ENCODE peak calls at places on chromosomes 11 and 22, in eight cellular contexts. B, P, W, A, O, Z, F and L are unnamed samples.

GRCh38 chr22:44596726-44597125 is 98.7 kb upstream of the RTL6 start:
- DNase-seq in B (no peak), P (no peak), W (no peak), A (no peak), O (no peak), Z (no peak), F (no peak), L (no peak)

GRCh38 chr11:67494371-67495233 is 10.6 kb downstream of the PITPNM1 start:
- DNase-seq in B (no peak), P (no peak), W (no peak), A (no peak), O (no peak), Z (no peak), F (no peak), L (no peak)

GRCh38 chr22:24803064-24803542 is 2.9 kb upstream of the SGSM1 start:
- DNase-seq in B (peak), P (peak), W (peak), A (no peak), O (peak), Z (peak), F (peak), L (no peak)

GRCh38 chr11:117826832-117827231 is 2.3 kb upstream of the FXYD2 start:
- DNase-seq in B (peak), P (no peak), W (no peak), A (no peak), O (no peak), Z (no peak), F (no peak), L (no peak)

GRCh38 chr11:47857485-47858168 is 9.5 kb upstream of the NUP160 start:
- DNase-seq in B (no peak), P (no peak), W (no peak), A (no peak), O (no peak), Z (no peak), F (no peak), L (no peak)

GRCh38 chr22:48974443-48975251 is 853.0 kb downstream of the BRD1 start:
- DNase-seq in B (no peak), P (no peak), W (no peak), A (no peak), O (no peak), Z (no peak), F (no peak), L (no peak)

GRCh38 chr11:1384206-1384965 is 5.3 kb upstream of the BRSK2 start:
- DNase-seq in B (no peak), P (no peak), W (no peak), A (no peak), O (no peak), Z (no peak), F (no peak), L (no peak)

GRCh38 chr11:70109006-70109405 is 30.9 kb downstream of the ANO1 start:
- DNase-seq in B (no peak), P (no peak), W (no peak), A (no peak), O (no peak), Z (no peak), F (no peak), L (no peak)

GRCh38 chr11:125514336-125515101 is 18.5 kb upstream of the FEZ1 start:
- DNase-seq in B (peak), P (no peak), W (no peak), A (peak), O (no peak), Z (peak), F (peak), L (no peak)

GRCh38 chr22:46826438-46826837 is 64.0 kb downstream of the TBC1D22A start:
- DNase-seq in B (no peak), P (no peak), W (no peak), A (no peak), O (no peak), Z (no peak), F (no peak), L (no peak)

GRCh38 chr11:84234462-84235202 is 948.5 kb upstream of the CCDC90B start:
- DNase-seq in B (no peak), P (no peak), W (no peak), A (no peak), O (no peak), Z (no peak), F (no peak), L (no peak)

GRCh38 chr11:2099523-2100316 is 39.5 kb downstream of the IGF2 start:
- DNase-seq in B (no peak), P (peak), W (peak), A (no peak), O (no peak), Z (no peak), F (no peak), L (no peak)

GRCh38 chr11:117535870-117536411 is 208.3 kb downstream of the CEP164 start:
- DNase-seq in B (no peak), P (no peak), W (no peak), A (no peak), O (no peak), Z (no peak), F (no peak), L (no peak)

GRCh38 chr11:17775507-17776212 is 41.1 kb downstream of the KCNC1 start:
- DNase-seq in B (no peak), P (no peak), W (no peak), A (no peak), O (no peak), Z (no peak), F (no peak), L (no peak)

DNA sequence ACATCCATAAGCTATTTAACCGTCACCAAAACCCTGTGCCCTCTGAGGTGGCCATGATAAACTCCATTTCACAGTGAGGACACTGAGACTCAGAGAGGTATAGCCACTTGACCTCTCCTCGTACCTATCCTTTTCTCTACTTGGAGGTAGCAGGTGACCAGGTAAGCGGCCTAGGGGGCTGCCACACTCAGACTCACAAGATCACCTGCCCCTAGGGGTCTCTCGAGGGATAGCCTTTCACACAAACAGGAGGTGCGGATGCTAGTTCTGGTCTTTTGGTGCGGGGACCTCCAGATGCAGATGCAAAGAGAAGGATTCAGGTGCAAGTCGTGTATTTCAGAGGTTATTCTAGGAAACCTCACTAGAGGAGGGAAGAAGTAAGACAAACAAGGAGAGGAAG is 14.6 kb downstream of the MS4A18 start:
- DNase-seq in B (no peak), P (no peak), W (no peak), A (no peak), O (no peak), Z (no peak), F (no peak), L (no peak)
- TF ChIP-seq CTCF in B (peak), P (no peak), W (no peak), A (no peak), O (peak), Z (no peak), F (no peak), L (no peak)

DNA sequence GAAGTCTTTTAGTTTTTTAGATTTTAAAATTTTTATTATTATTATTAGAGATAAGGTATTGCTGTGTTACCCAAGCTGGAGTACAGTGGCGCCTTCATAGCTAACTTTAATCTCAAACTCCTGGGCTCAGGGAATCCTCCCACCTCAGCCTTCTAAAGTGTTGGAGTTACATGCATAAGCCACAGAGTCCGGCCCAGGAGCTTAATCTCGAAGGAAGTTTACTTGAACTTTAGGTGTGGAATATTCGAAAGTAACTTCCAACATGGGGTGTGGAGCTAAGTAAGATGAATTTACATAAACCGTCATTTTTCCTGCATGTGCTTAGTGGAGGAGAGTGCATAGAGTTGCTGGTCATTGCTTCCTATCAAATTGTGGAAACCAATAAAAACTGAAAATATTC is 1.4 kb downstream of the ATG13 start:
- DNase-seq in B (no peak), P (no peak), W (no peak), A (no peak), O (no peak), Z (no peak), F (no peak), L (no peak)
- H3K4me3 ChIP-seq in B (peak), P (no peak), W (peak), A (no peak), O (peak), Z (no peak), F (peak), L (peak)

DNA sequence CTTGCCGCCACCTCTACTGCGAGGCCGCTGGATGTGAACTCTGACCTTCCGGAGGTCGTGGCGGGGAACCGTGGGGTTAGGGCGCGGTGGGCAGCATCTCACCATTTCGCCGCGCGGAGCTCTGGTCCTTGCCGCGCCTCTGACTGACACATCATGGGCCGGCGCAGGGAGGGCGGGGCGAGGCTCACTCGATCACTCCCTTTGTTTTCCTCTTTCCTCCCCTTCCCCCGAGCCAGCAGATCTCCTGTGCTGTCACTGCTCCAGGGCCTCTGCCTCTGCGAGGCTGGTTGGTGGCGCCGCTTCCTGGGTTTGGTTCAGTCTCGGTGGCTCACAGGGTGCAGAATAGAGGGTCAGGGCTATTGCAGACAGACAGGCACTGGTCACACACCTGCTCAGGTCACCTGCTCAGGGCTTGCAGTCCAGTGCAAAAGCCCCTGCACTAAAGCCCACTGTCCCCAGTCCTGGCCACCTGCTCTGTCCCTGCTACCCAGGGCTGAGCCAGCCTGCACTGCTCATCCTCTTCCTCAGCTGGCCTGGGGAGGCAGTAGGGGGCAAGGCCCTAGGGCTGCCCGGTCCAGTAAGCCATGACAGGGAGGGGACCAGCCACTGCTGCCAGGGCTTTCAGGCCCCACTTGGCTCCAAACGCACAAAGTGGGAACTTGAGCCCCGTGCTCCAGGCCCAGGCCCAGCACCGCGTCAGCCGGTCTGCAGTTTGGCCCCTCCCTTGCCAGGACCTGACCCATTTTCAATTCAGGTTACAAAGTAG is 36.2 kb downstream of the PISD start:
- DNase-seq in B (no peak), P (peak), W (no peak), A (no peak), O (no peak), Z (no peak), F (peak), L (no peak)
- TF ChIP-seq CTCF in B (no peak), P (no peak), W (no peak), A (no peak), O (no peak), Z (no peak), F (no peak), L (no peak)

GRCh38 chr22:37212174-37212906 is at the start of gene SSTR3:
- DNase-seq in B (no peak), P (no peak), W (peak), A (no peak), O (no peak), Z (no peak), F (no peak), L (no peak)

GRCh38 chr22:37213218-37213855 is 1.1 kb upstream of the SSTR3 start:
- DNase-seq in B (no peak), P (no peak), W (no peak), A (no peak), O (no peak), Z (no peak), F (no peak), L (no peak)

GRCh38 chr22:37210041-37210803 is 2.1 kb downstream of the SSTR3 start:
- DNase-seq in B (no peak), P (no peak), W (no peak), A (no peak), O (no peak), Z (no peak), F (no peak), L (no peak)

GRCh38 chr22:37211075-37211852 is 1.0 kb downstream of the SSTR3 start:
- DNase-seq in B (no peak), P (no peak), W (no peak), A (no peak), O (no peak), Z (no peak), F (no peak), L (no peak)

GRCh38 chr22:37211853-37212173 is 464 bp downstream of the SSTR3 start:
- DNase-seq in B (no peak), P (no peak), W (no peak), A (no peak), O (no peak), Z (no peak), F (no peak), L (no peak)
- H3K4me3 ChIP-seq in B (no peak), P (no peak), W (no peak), A (no peak), O (no peak), Z (no peak), F (no peak), L (no peak)

DNA sequence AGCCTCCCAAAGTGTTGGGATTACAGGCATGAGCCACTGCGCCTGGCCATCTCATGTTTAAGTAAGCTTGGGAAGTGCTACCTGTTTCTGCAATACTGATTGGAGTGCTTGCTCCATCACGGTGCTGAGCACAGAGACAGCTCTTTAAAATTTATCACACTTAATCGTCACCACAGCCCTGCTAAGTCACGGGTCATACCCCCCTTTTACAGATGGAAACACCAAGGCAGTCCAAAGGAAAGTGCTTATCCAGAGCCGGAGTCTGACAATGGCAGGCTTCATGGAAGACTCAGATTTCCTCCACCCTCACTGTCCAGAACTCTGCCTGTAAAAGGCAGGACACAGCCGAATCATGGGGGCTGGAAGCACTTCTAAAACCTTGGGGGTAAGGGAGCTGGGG is 2.7 kb upstream of the C22orf15 start:
- DNase-seq in B (no peak), P (no peak), W (no peak), A (no peak), O (no peak), Z (no peak), F (no peak), L (no peak)
- TF ChIP-seq CTCF in B (no peak), P (no peak), W (no peak), A (no peak), O (no peak), Z (no peak), F (no peak), L (no peak)

GRCh38 chr11:65429069-65429681 is 6.6 kb downstream of the NEAT1 start:
- DNase-seq in B (no peak), P (peak), W (peak), A (no peak), O (no peak), Z (peak), F (peak), L (no peak)

GRCh38 chr11:65431452-65432132 is 9.0 kb downstream of the NEAT1 start:
- DNase-seq in B (no peak), P (peak), W (no peak), A (no peak), O (no peak), Z (peak), F (no peak), L (no peak)

GRCh38 chr11:65430406-65431217 is 8.0 kb downstream of the NEAT1 start:
- DNase-seq in B (no peak), P (peak), W (no peak), A (no peak), O (no peak), Z (peak), F (no peak), L (no peak)

GRCh38 chr11:65428578-65429068 is 6.0 kb downstream of the NEAT1 start:
- DNase-seq in B (no peak), P (no peak), W (peak), A (no peak), O (no peak), Z (no peak), F (peak), L (no peak)

GRCh38 chr11:65429724-65430405 is 7.3 kb downstream of the NEAT1 start:
- DNase-seq in B (peak), P (peak), W (peak), A (no peak), O (no peak), Z (peak), F (peak), L (no peak)
- H3K4me3 ChIP-seq in B (no peak), P (no peak), W (peak), A (peak), O (no peak), Z (peak), F (peak), L (no peak)